ENCODE peak calls at places on chromosomes 11 and 22, in six cellular contexts. Y, A, K, B, R and N are unnamed samples.

GRCh38 chr11:35484435-35484834 is 41.0 kb downstream of the PAMR1 start:
- DNase-seq in Y (no peak), A (no peak), K (no peak), B (no peak), R (no peak), N (no peak)

GRCh38 chr22:38494498-38494897 is 11.6 kb downstream of the DDX17 start:
- DNase-seq in Y (no peak), A (no peak), K (no peak), B (no peak), R (no peak), N (no peak)

GRCh38 chr11:110793556-110793955 is 81.3 kb upstream of the ARHGAP20 start:
- DNase-seq in Y (no peak), A (no peak), K (no peak), B (no peak), R (no peak), N (no peak)

GRCh38 chr11:117197516-117198456 is 1.4 kb upstream of the TAGLN start:
- DNase-seq in Y (peak; percentile 24), A (no peak), K (no peak), B (peak; percentile 86), R (no peak), N (no peak)

GRCh38 chr11:57920971-57921370 is 102.7 kb upstream of the OR9Q1 start:
- DNase-seq in Y (no peak), A (no peak), K (no peak), B (no peak), R (no peak), N (no peak)

GRCh38 chr11:36450391-36450714 is 59.7 kb downstream of the TRAF6 start:
- DNase-seq in Y (no peak), A (no peak), K (no peak), B (no peak), R (no peak), N (no peak)

GRCh38 chr22:36737776-36738175 is 34.2 kb upstream of the CACNG2 start:
- DNase-seq in Y (no peak), A (peak; percentile 43), K (peak; percentile 10), B (no peak), R (no peak), N (peak; percentile 77)

GRCh38 chr11:61826930-61827572 is 1.0 kb upstream of the FADS2 start:
- DNase-seq in Y (no peak), A (no peak), K (no peak), B (peak; percentile 27), R (no peak), N (no peak)

GRCh38 chr11:103220133-103220532 is 110.9 kb downstream of the DYNC2H1 start:
- DNase-seq in Y (no peak), A (no peak), K (no peak), B (no peak), R (no peak), N (no peak)

GRCh38 chr11:32580967-32581366 is 2.7 kb upstream of the EIF3M start:
- DNase-seq in Y (peak; percentile 60), A (no peak), K (no peak), B (no peak), R (no peak), N (no peak)

GRCh38 chr11:57800444-57801184 is 39.0 kb downstream of the CTNND1 start:
- DNase-seq in Y (peak; percentile 95), A (no peak), K (peak; percentile 34), B (no peak), R (peak; percentile 51), N (no peak)

DNA sequence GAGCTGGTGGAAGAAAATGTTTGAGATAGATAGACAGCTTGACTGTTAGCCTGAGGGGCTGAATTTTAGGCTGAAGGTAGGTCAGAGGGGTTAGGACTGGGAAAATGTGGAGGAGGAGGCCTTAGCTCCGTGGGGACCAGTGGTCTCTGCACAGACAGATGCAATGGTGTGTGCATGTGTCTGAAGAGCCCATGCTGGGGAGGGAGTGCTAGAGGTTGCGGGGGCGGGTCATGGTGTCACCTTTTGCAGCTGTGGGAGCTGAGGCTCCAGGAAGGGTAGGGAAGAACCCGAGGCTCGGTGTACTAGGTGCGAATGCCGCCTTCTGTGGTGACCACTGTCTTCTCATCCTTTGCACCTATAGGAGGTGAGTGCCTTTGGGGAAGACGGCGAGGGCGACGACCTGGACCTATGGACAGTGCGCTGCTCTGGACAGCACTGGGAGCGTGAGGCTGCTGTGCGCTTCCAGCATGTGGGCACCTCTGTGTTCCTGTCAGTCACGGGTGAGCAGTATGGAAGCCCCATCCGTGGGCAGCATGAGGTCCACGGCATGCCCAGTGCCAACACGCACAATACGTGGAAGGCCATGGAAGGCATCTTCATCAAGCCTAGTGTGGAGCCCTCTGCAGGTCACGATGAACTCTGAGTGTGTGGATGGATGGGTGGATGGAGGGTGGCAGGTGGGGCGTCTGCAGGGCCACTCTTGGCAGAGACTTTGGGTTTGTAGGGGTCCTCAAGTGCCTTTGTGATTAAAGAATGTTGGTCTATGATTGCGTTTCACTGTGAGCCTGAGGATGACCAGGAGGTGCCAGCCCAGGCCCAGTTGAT is 1.6 kb downstream of the SDF2L1 start:
- DNase-seq in Y (no peak), A (no peak), K (no peak), B (no peak), R (no peak), N (no peak)
- H3K4me3 ChIP-seq in Y (no peak overlapping the region), A (no peak overlapping the region), K (no peak overlapping the region), B (no peak overlapping the region), R (peak overlapping the region; percentile 93), N (no peak overlapping the region)

DNA sequence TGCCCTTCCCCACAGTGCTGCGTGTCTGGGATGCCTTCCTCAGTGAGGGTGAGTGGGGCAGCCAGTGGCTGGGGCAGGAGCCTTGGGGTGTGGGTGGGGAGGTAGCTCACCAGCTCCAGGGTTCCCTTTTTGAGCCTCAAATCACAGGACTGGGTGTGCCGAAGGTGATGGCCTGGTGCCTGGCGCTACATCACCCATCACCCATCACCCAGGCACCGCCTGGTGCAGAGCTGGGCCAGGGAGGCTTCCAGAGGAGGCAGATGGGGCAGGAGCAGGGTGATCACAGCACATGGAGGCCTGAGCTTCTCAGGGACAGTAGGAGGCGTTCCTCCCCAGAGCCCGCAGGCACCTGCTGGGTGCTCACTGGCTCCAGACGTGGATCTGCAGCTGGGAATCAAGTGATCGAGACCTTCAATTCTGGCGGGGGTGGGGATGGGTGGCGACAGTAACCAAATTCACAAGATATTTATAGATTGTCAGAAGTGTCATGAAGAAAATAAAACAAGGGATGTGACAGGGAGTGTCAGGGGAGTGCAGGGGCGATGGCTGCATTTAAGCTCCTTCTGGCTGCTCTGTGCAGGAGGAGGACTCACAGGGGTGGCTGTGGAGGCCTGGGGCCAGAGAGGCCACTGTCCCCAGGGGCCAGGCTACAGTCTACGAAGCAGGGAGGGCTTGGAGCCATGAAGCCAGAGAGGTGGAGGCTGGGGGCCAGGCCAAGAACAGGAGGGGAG is 3.3 kb downstream of the TBC1D10C start:
- DNase-seq in Y (no peak), A (no peak), K (no peak), B (no peak), R (no peak), N (no peak)
- TF ChIP-seq POLR2A in Y (no peak), A (no peak), K (no peak), B (no peak), R (no peak), N (no peak)

GRCh38 chr11:64713781-64714363 is 9.1 kb downstream of the NRXN2 start:
- DNase-seq in Y (no peak), A (no peak), K (no peak), B (no peak), R (no peak), N (no peak)

GRCh38 chr11:64714664-64715063 is 8.3 kb downstream of the NRXN2 start:
- DNase-seq in Y (no peak), A (no peak), K (no peak), B (no peak), R (no peak), N (no peak)

GRCh38 chr11:64717268-64717578 is 5.8 kb downstream of the NRXN2 start:
- DNase-seq in Y (no peak), A (no peak), K (no peak), B (no peak), R (no peak), N (no peak)

GRCh38 chr11:64716471-64717267 is 6.3 kb downstream of the NRXN2 start:
- DNase-seq in Y (no peak), A (no peak), K (no peak), B (no peak), R (no peak), N (no peak)

GRCh38 chr11:64715756-64716470 is 7.1 kb downstream of the NRXN2 start:
- DNase-seq in Y (no peak), A (no peak), K (no peak), B (no peak), R (no peak), N (no peak)
- H3K4me1 ChIP-seq in Y (peaks cover 4% of the 10 kb centered on the region), A (no peaks in the 10 kb centered on the region), K (peaks cover 13% of the 10 kb centered on the region), B (peaks cover 13% of the 10 kb centered on the region), R (peaks cover 14% of the 10 kb centered on the region), N (peaks cover 20% of the 10 kb centered on the region)

DNA sequence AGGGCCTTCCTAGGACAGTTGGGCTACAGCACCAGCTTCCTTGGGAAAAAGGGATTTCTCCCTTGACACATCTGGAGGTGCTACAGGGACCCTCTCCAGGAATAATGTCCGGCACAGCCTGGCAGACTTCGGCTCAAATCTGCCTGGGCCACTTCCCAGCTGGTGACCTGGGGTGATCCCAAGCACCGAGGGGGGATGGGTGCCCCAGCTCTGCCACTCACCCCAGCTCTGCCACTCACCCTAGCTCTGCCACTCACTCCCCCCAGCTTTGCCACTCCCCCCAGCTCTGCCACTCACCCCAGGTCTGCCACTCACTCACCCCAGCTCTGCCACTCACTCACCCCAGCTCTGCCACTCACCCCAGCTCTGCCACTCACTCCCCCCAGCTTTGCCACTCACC is 9.9 kb downstream of the OSBPL5 start:
- DNase-seq in Y (no peak), A (no peak), K (no peak), B (no peak), R (no peak), N (no peak)
- H3K4me3 ChIP-seq in Y (no peak overlapping the region), A (no peak overlapping the region), K (no peak overlapping the region), B (no peak overlapping the region), R (no peak overlapping the region), N (no peak overlapping the region)

DNA sequence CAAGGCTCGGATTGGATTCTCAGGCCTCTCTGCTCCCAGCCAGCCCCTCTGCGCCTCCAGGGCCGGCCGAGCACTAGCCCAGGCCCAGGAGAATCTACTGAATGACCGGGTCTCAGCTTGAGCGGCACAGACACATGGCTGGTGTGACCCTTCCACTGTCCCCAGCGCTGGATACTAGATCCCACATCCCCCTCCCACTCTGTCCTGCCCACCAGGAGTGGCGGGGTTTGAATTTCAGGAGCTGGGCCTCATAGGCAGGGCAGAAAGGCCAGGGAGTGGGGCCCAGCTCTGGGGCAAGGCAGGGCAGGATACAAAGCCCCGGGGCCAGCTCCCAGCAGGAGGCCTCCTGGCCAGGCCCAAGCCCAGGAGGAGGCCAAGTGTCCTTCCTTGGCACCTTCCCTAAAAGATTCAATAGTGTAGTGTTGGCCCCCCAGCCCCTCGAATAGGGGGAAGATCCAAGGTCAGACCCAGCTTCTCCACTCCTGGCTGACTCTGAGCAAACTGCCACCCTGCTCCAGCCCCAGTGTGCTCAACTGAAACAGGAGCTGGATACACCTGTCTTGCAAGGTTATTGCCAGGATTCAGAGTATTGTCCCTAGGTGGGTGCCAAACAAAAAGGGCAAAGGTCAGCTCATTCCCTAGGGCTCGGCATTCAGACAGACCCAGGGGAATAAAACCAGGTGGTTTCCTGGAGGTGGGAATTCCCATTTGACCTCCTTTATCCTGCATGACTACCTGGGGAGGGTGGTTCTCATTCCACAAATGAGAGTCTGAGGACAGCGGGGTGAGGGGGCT is 22.5 kb upstream of the TCF20 start:
- DNase-seq in Y (no peak), A (no peak), K (no peak), B (no peak), R (no peak), N (no peak)
- TF ChIP-seq POLR2A in Y (no peak), A (no peak), K (no peak), B (no peak), R (no peak), N (no peak)

GRCh38 chr22:50301581-50301991 is 5.9 kb downstream of the PLXNB2 start:
- DNase-seq in Y (no peak), A (no peak), K (no peak), B (no peak), R (no peak), N (no peak)
- H3K4me1 ChIP-seq in Y (peaks cover 79% of the 10 kb centered on the region), A (peaks cover 76% of the 10 kb centered on the region), K (peaks cover 95% of the 10 kb centered on the region), B (peaks cover 73% of the 10 kb centered on the region), R (peaks cover 95% of the 10 kb centered on the region), N (peaks cover 100% of the 10 kb centered on the region)

GRCh38 chr11:134242376-134242775 is 10.8 kb downstream of the THYN1 start:
- DNase-seq in Y (no peak), A (no peak), K (no peak), B (no peak), R (no peak), N (no peak)
- H3K4me3 ChIP-seq in Y (no peak overlapping the region), A (no peak overlapping the region), K (no peak overlapping the region), B (no peak overlapping the region), R (no peak overlapping the region), N (no peak overlapping the region)